ENCODE peak calls at places on chromosome 5, in five cellular contexts. One of them, this sample, is unnamed. For H3K27me3, the result is how much of the 10 kb centered on the place peaks cover.

GRCh38 chr5:150161242-150162141 is 5.1 kb upstream of the CDX1 start:
- DNase-seq in NT2/D1: no peak
- DNase-seq in CD4-positive, alpha-beta memory T cell: peak
- DNase-seq in A673: peak
- DNase-seq in CD4-positive, CD25-positive, alpha-beta regulatory T cell: peak
- DNase-seq in this sample: peak

GRCh38 chr5:108315829-108316228 is 66.1 kb downstream of the FBXL17 start:
- DNase-seq in NT2/D1: no peak
- DNase-seq in CD4-positive, alpha-beta memory T cell: no peak
- DNase-seq in A673: no peak
- DNase-seq in CD4-positive, CD25-positive, alpha-beta regulatory T cell: no peak
- DNase-seq in this sample: no peak

GRCh38 chr5:172688735-172689572 is 47.9 kb downstream of the NEURL1B start:
- DNase-seq in NT2/D1: no peak
- DNase-seq in CD4-positive, alpha-beta memory T cell: no peak
- DNase-seq in A673: no peak
- DNase-seq in CD4-positive, CD25-positive, alpha-beta regulatory T cell: no peak
- DNase-seq in this sample: peak

GRCh38 chr5:34007116-34007674 is 655 bp downstream of the AMACR start:
- DNase-seq in NT2/D1: no peak
- DNase-seq in CD4-positive, alpha-beta memory T cell: no peak
- DNase-seq in A673: no peak
- DNase-seq in CD4-positive, CD25-positive, alpha-beta regulatory T cell: no peak
- DNase-seq in this sample: no peak

GRCh38 chr5:128574041-128574440 is 36.0 kb upstream of the FBN2 start:
- DNase-seq in NT2/D1: no peak
- DNase-seq in CD4-positive, alpha-beta memory T cell: no peak
- DNase-seq in A673: no peak
- DNase-seq in CD4-positive, CD25-positive, alpha-beta regulatory T cell: no peak
- DNase-seq in this sample: no peak

GRCh38 chr5:132819468-132819867 is 6.4 kb downstream of the SOWAHA start:
- DNase-seq in NT2/D1: no peak
- DNase-seq in CD4-positive, alpha-beta memory T cell: no peak
- DNase-seq in A673: no peak
- DNase-seq in CD4-positive, CD25-positive, alpha-beta regulatory T cell: no peak
- DNase-seq in this sample: no peak

GRCh38 chr5:37816331-37816730 is 23.5 kb downstream of the GDNF start:
- DNase-seq in NT2/D1: no peak
- DNase-seq in CD4-positive, alpha-beta memory T cell: no peak
- DNase-seq in A673: no peak
- DNase-seq in CD4-positive, CD25-positive, alpha-beta regulatory T cell: no peak
- DNase-seq in this sample: no peak

GRCh38 chr5:18653216-18653752 is 1019.0 kb downstream of the TAF11L14 start:
- DNase-seq in NT2/D1: no peak
- DNase-seq in CD4-positive, alpha-beta memory T cell: no peak
- DNase-seq in A673: no peak
- DNase-seq in CD4-positive, CD25-positive, alpha-beta regulatory T cell: no peak
- DNase-seq in this sample: no peak

GRCh38 chr5:113678924-113679575 is 165.6 kb downstream of the YTHDC2 start:
- DNase-seq in NT2/D1: no peak
- DNase-seq in CD4-positive, alpha-beta memory T cell: peak
- DNase-seq in A673: peak
- DNase-seq in CD4-positive, CD25-positive, alpha-beta regulatory T cell: peak
- DNase-seq in this sample: peak

GRCh38 chr5:100777680-100778281 is 125.3 kb downstream of the ST8SIA4 start:
- DNase-seq in NT2/D1: no peak
- DNase-seq in CD4-positive, alpha-beta memory T cell: no peak
- DNase-seq in A673: peak
- DNase-seq in CD4-positive, CD25-positive, alpha-beta regulatory T cell: no peak
- DNase-seq in this sample: no peak
- H3K4me3 ChIP-seq in NT2/D1: no peak
- H3K4me3 ChIP-seq in CD4-positive, alpha-beta memory T cell: no peak
- H3K4me3 ChIP-seq in A673: no peak
- H3K4me3 ChIP-seq in CD4-positive, CD25-positive, alpha-beta regulatory T cell: no peak
- H3K4me3 ChIP-seq in this sample: no peak

GRCh38 chr5:134092875-134093274 is 21.6 kb upstream of the TCF7 start:
- DNase-seq in NT2/D1: no peak
- DNase-seq in CD4-positive, alpha-beta memory T cell: no peak
- DNase-seq in A673: no peak
- DNase-seq in CD4-positive, CD25-positive, alpha-beta regulatory T cell: no peak
- DNase-seq in this sample: no peak
- H3K27me3 ChIP-seq in NT2/D1: under half
- H3K27me3 ChIP-seq in CD4-positive, alpha-beta memory T cell: under half
- H3K27me3 ChIP-seq in A673: under half
- H3K27me3 ChIP-seq in CD4-positive, CD25-positive, alpha-beta regulatory T cell: under half
- H3K27me3 ChIP-seq in this sample: under half

GRCh38 chr5:141617682-141618029 is 1.1 kb downstream of the DIAPH1 start:
- DNase-seq in NT2/D1: no peak
- DNase-seq in CD4-positive, alpha-beta memory T cell: no peak
- DNase-seq in A673: no peak
- DNase-seq in CD4-positive, CD25-positive, alpha-beta regulatory T cell: no peak
- DNase-seq in this sample: no peak

GRCh38 chr5:141613344-141613743 is 5.5 kb downstream of the DIAPH1 start:
- DNase-seq in NT2/D1: no peak
- DNase-seq in CD4-positive, alpha-beta memory T cell: no peak
- DNase-seq in A673: no peak
- DNase-seq in CD4-positive, CD25-positive, alpha-beta regulatory T cell: no peak
- DNase-seq in this sample: no peak

GRCh38 chr5:141618030-141618803 is 583 bp downstream of the DIAPH1 start:
- DNase-seq in NT2/D1: no peak
- DNase-seq in CD4-positive, alpha-beta memory T cell: peak
- DNase-seq in A673: peak
- DNase-seq in CD4-positive, CD25-positive, alpha-beta regulatory T cell: peak
- DNase-seq in this sample: peak

GRCh38 chr5:141617128-141617527 is 1.7 kb downstream of the DIAPH1 start:
- DNase-seq in NT2/D1: no peak
- DNase-seq in CD4-positive, alpha-beta memory T cell: no peak
- DNase-seq in A673: no peak
- DNase-seq in CD4-positive, CD25-positive, alpha-beta regulatory T cell: no peak
- DNase-seq in this sample: no peak

GRCh38 chr5:141615991-141616715 is 2.6 kb downstream of the DIAPH1 start:
- DNase-seq in NT2/D1: no peak
- DNase-seq in CD4-positive, alpha-beta memory T cell: no peak
- DNase-seq in A673: no peak
- DNase-seq in CD4-positive, CD25-positive, alpha-beta regulatory T cell: no peak
- DNase-seq in this sample: no peak
- H3K4me3 ChIP-seq in NT2/D1: no peak
- H3K4me3 ChIP-seq in CD4-positive, alpha-beta memory T cell: peak
- H3K4me3 ChIP-seq in A673: no peak
- H3K4me3 ChIP-seq in CD4-positive, CD25-positive, alpha-beta regulatory T cell: peak
- H3K4me3 ChIP-seq in this sample: peak

GRCh38 chr5:135509995-135510394 is 25.8 kb downstream of the NEUROG1 start:
- DNase-seq in NT2/D1: no peak
- DNase-seq in CD4-positive, alpha-beta memory T cell: no peak
- DNase-seq in A673: no peak
- DNase-seq in CD4-positive, CD25-positive, alpha-beta regulatory T cell: no peak
- DNase-seq in this sample: no peak
- H3K27me3 ChIP-seq in NT2/D1: half or more
- H3K27me3 ChIP-seq in CD4-positive, alpha-beta memory T cell: under half
- H3K27me3 ChIP-seq in A673: under half
- H3K27me3 ChIP-seq in CD4-positive, CD25-positive, alpha-beta regulatory T cell: under half
- H3K27me3 ChIP-seq in this sample: under half

GRCh38 chr5:142110988-142111687 is 2.6 kb downstream of the NDFIP1 start:
- DNase-seq in NT2/D1: no peak
- DNase-seq in CD4-positive, alpha-beta memory T cell: no peak
- DNase-seq in A673: no peak
- DNase-seq in CD4-positive, CD25-positive, alpha-beta regulatory T cell: no peak
- DNase-seq in this sample: no peak

GRCh38 chr5:142107729-142108431 is 699 bp upstream of the NDFIP1 start:
- DNase-seq in NT2/D1: no peak
- DNase-seq in CD4-positive, alpha-beta memory T cell: no peak
- DNase-seq in A673: no peak
- DNase-seq in CD4-positive, CD25-positive, alpha-beta regulatory T cell: no peak
- DNase-seq in this sample: no peak

GRCh38 chr5:142109356-142110045 is 922 bp downstream of the NDFIP1 start:
- DNase-seq in NT2/D1: no peak
- DNase-seq in CD4-positive, alpha-beta memory T cell: peak
- DNase-seq in A673: peak
- DNase-seq in CD4-positive, CD25-positive, alpha-beta regulatory T cell: peak
- DNase-seq in this sample: peak

GRCh38 chr5:142108432-142109355 is at the start of gene NDFIP1:
- DNase-seq in NT2/D1: peak
- DNase-seq in CD4-positive, alpha-beta memory T cell: peak
- DNase-seq in A673: peak
- DNase-seq in CD4-positive, CD25-positive, alpha-beta regulatory T cell: peak
- DNase-seq in this sample: peak

GRCh38 chr5:142110046-142110531 is 1.5 kb downstream of the NDFIP1 start:
- DNase-seq in NT2/D1: no peak
- DNase-seq in CD4-positive, alpha-beta memory T cell: peak
- DNase-seq in A673: peak
- DNase-seq in CD4-positive, CD25-positive, alpha-beta regulatory T cell: peak
- DNase-seq in this sample: peak
- H3K4me3 ChIP-seq in NT2/D1: peak
- H3K4me3 ChIP-seq in CD4-positive, alpha-beta memory T cell: peak
- H3K4me3 ChIP-seq in A673: peak
- H3K4me3 ChIP-seq in CD4-positive, CD25-positive, alpha-beta regulatory T cell: peak
- H3K4me3 ChIP-seq in this sample: peak

GRCh38 chr5:62167651-62168050 is 138.4 kb upstream of the KIF2A start:
- DNase-seq in NT2/D1: no peak
- DNase-seq in CD4-positive, alpha-beta memory T cell: no peak
- DNase-seq in A673: no peak
- DNase-seq in CD4-positive, CD25-positive, alpha-beta regulatory T cell: no peak
- DNase-seq in this sample: no peak
- H3K27me3 ChIP-seq in NT2/D1: under half
- H3K27me3 ChIP-seq in CD4-positive, alpha-beta memory T cell: under half
- H3K27me3 ChIP-seq in A673: under half
- H3K27me3 ChIP-seq in CD4-positive, CD25-positive, alpha-beta regulatory T cell: under half
- H3K27me3 ChIP-seq in this sample: under half

GRCh38 chr5:159104058-159104651 is 4.4 kb upstream of the EBF1 start:
- DNase-seq in NT2/D1: no peak
- DNase-seq in CD4-positive, alpha-beta memory T cell: no peak
- DNase-seq in A673: no peak
- DNase-seq in CD4-positive, CD25-positive, alpha-beta regulatory T cell: no peak
- DNase-seq in this sample: no peak
- H3K4me3 ChIP-seq in NT2/D1: peak
- H3K4me3 ChIP-seq in CD4-positive, alpha-beta memory T cell: no peak
- H3K4me3 ChIP-seq in A673: no peak
- H3K4me3 ChIP-seq in CD4-positive, CD25-positive, alpha-beta regulatory T cell: no peak
- H3K4me3 ChIP-seq in this sample: no peak

GRCh38 chr5:61815343-61815742 is 483.3 kb downstream of the ZSWIM6 start:
- DNase-seq in NT2/D1: no peak
- DNase-seq in CD4-positive, alpha-beta memory T cell: no peak
- DNase-seq in A673: no peak
- DNase-seq in CD4-positive, CD25-positive, alpha-beta regulatory T cell: no peak
- DNase-seq in this sample: no peak
- H3K27me3 ChIP-seq in NT2/D1: under half
- H3K27me3 ChIP-seq in CD4-positive, alpha-beta memory T cell: under half
- H3K27me3 ChIP-seq in A673: under half
- H3K27me3 ChIP-seq in CD4-positive, CD25-positive, alpha-beta regulatory T cell: under half
- H3K27me3 ChIP-seq in this sample: under half

This sample was measured in naive thymus-derived CD4-positive, alpha-beta T cell.